ENCODE peak calls at places on chromosomes 4 and X, in nine cellular contexts. Z is BE2C; I is stimulated activated CD8-positive, alpha-beta memory T cell treated with anti-CD3 and anti-CD28 coated beads, Interleukin-4, amount 100 ng/mL, for 48 hours; Q is GM06990; O is stimulated activated effector memory CD8-positive, alpha-beta T cell treated with anti-CD3 and anti-CD28 coated beads, Interleukin-12 subunit alpha, Interleukin-12 subunit beta, amount 100 ng/mL, for 72 hours; T is NCI-H1694; V is stimulated activated CD4-positive, alpha-beta T cell treated with anti-CD3 and anti-CD28 coated beads, Interleukin-12 subunit alpha, Interleukin-12 subunit beta, amount 100 ng/mL, for 4 hours; W is CD4-positive, alpha-beta T cell; G is cardiac muscle cell. F is an unnamed sample.

GRCh38 chr4:36779601-36780000 is 464.9 kb upstream of the NWD2 start:
- DNase-seq in T (no peak), Q (no peak), G (no peak), I (no peak), O (no peak), V (no peak), Z (no peak), W (no peak), F (no peak)

GRCh38 chr4:184104419-184105101 is 113.1 kb downstream of the ENPP6 start:
- DNase-seq in Z (no peak), O (no peak), I (no peak), W (no peak), V (no peak), G (peak), T (no peak), Q (no peak), F (no peak)

GRCh38 chrX:30957753-30958152 is 68.7 kb upstream of the TAB3 start:
- DNase-seq in Q (no peak), O (no peak), V (no peak), G (peak), T (no peak), W (no peak), Z (no peak), I (no peak), F (no peak)

GRCh38 chr4:123433976-123434375 is 37.4 kb downstream of the SPRY1 start:
- DNase-seq in I (no peak), Z (no peak), G (no peak), O (no peak), Q (no peak), V (no peak), T (no peak), W (no peak), F (no peak)

GRCh38 chr4:153757407-153757806 is 2.4 kb downstream of the RNF175 start:
- DNase-seq in T (no peak), I (no peak), Z (no peak), W (no peak), O (no peak), G (no peak), V (no peak), Q (no peak), F (no peak)

GRCh38 chr4:122309988-122310626 is 68.7 kb upstream of the ADAD1 start:
- DNase-seq in W (no peak), O (no peak), Q (no peak), G (no peak), Z (no peak), V (no peak), T (peak), I (no peak), F (no peak)

GRCh38 chr4:15714616-15715015 is 11.8 kb downstream of the BST1 start:
- DNase-seq in Q (no peak), V (no peak), O (no peak), I (no peak), Z (no peak), G (no peak), T (no peak), W (no peak), F (no peak)

GRCh38 chr4:182212211-182212761 is 30.9 kb upstream of the TENM3 start:
- DNase-seq in O (no peak), W (no peak), Z (peak), V (no peak), T (no peak), I (no peak), Q (no peak), G (peak), F (no peak)

GRCh38 chr4:37320518-37321235 is 76.1 kb downstream of the NWD2 start:
- DNase-seq in Z (no peak), W (no peak), T (no peak), I (no peak), V (no peak), O (no peak), Q (no peak), G (no peak), F (no peak)

GRCh38 chrX:19789782-19790181 is 97.6 kb downstream of the SH3KBP1 start:
- DNase-seq in T (no peak), I (no peak), V (no peak), Q (no peak), O (no peak), G (no peak), W (no peak), Z (no peak), F (no peak)

GRCh38 chrX:68045008-68045577 is 388.2 kb downstream of the OPHN1 start:
- DNase-seq in W (no peak), I (no peak), O (no peak), G (no peak), Z (no peak), Q (no peak), V (no peak), T (no peak), F (no peak)

GRCh38 chr4:56674984-56675383 is 6.1 kb downstream of the HOPX start:
- DNase-seq in V (no peak), O (no peak), Z (no peak), I (no peak), W (no peak), Q (no peak), T (no peak), G (no peak), F (no peak)

GRCh38 chrX:47191806-47192401 is 1.7 kb upstream of the UBA1 start:
- DNase-seq in I (no peak), W (no peak), V (no peak), Q (no peak), Z (no peak), T (no peak), G (no peak), O (no peak), F (no peak)

GRCh38 chr4:11894976-11895375 is 466.3 kb upstream of the HS3ST1 start:
- DNase-seq in Q (no peak), T (no peak), W (no peak), O (no peak), V (no peak), G (no peak), I (no peak), Z (no peak), F (no peak)

GRCh38 chrX:68647156-68647957 is at the start of gene STARD8:
- DNase-seq in V (no peak), I (no peak), Z (peak), W (no peak), G (peak), T (no peak), Q (no peak), O (no peak), F (no peak)

GRCh38 chrX:72349190-72349589 is 43.5 kb upstream of the CITED1 start:
- DNase-seq in T (no peak), V (no peak), G (no peak), Q (no peak), Z (no peak), O (no peak), W (no peak), I (peak), F (no peak)

GRCh38 chr4:7868892-7869471 is 70.7 kb downstream of the AFAP1 start:
- DNase-seq in Q (no peak), G (no peak), O (no peak), V (no peak), I (no peak), T (no peak), W (no peak), Z (no peak), F (no peak)

GRCh38 chr4:95638920-95639501 is 90.2 kb upstream of the UNC5C start:
- DNase-seq in O (no peak), W (no peak), Z (no peak), T (no peak), V (no peak), G (no peak), I (no peak), Q (no peak), F (no peak)

GRCh38 chr4:173013232-173013932 is 155.2 kb upstream of the GALNT7 start:
- DNase-seq in O (peak), I (peak), V (peak), Z (peak), G (peak), T (peak), W (peak), Q (no peak), F (peak)

GRCh38 chr4:156888762-156889161 is 82.8 kb downstream of the PDGFC start:
- DNase-seq in O (no peak), G (no peak), V (no peak), I (no peak), W (no peak), Q (no peak), T (no peak), Z (no peak), F (no peak)

GRCh38 chrX:150977411-150978162 is 5.5 kb upstream of the HMGB3 start:
- DNase-seq in O (no peak), I (no peak), Z (no peak), W (no peak), Q (no peak), T (no peak), G (no peak), V (no peak), F (no peak)

GRCh38 chr4:121773873-121774272 is 8.9 kb upstream of the SMIM43 start:
- DNase-seq in T (no peak), O (no peak), V (no peak), Z (no peak), G (no peak), Q (no peak), I (no peak), W (no peak), F (no peak)

GRCh38 chrX:103175944-103176753 is 38.8 kb upstream of the BEX4 start:
- DNase-seq in I (peak), Z (peak), T (peak), G (peak), O (peak), W (peak), V (peak), Q (no peak), F (peak)

GRCh38 chrX:104270916-104271512 is 16.3 kb upstream of the ESX1 start:
- DNase-seq in V (no peak), Q (no peak), Z (peak), I (peak), G (peak), T (peak), O (peak), W (no peak), F (peak)

GRCh38 chr4:145230726-145231125 is 50.3 kb upstream of the OTUD4 start:
- DNase-seq in V (no peak), O (no peak), W (no peak), Q (no peak), Z (no peak), T (no peak), I (no peak), G (no peak), F (no peak)

GRCh38 chr4:98771959-98772619 is 113.7 kb upstream of the TSPAN5 start:
- DNase-seq in V (no peak), Q (no peak), W (no peak), Z (no peak), I (no peak), G (no peak), T (no peak), O (no peak), F (no peak)

GRCh38 chr4:183177001-183177400 is 77.9 kb downstream of the WWC2 start:
- DNase-seq in O (no peak), G (no peak), I (no peak), V (no peak), Z (no peak), W (no peak), Q (no peak), T (no peak), F (no peak)

GRCh38 chrX:68846536-68846935 is 17.7 kb downstream of the EFNB1 start:
- DNase-seq in W (no peak), Z (no peak), I (no peak), O (no peak), Q (no peak), T (no peak), G (peak), V (no peak), F (no peak)

GRCh38 chrX:22999696-23000223 is at the start of gene DDX53:
- DNase-seq in O (no peak), W (no peak), T (no peak), Z (no peak), V (no peak), G (no peak), Q (no peak), I (no peak), F (no peak)

GRCh38 chr4:122456228-122457106 is at the start of gene IL2:
- DNase-seq in I (no peak), Z (no peak), Q (no peak), G (no peak), W (no peak), T (no peak), O (no peak), V (no peak), F (peak)

GRCh38 chr4:75036046-75036445 is 103.1 kb downstream of the PARM1 start:
- DNase-seq in T (no peak), V (no peak), I (no peak), Q (no peak), G (no peak), Z (no peak), O (no peak), W (no peak), F (no peak)

F was measured in activated CD8-positive, alpha-beta T cell treated with anti-CD3 and anti-CD28 coated beads, Interleukin-2, amount 10 ng/mL, durations not matched to agents 7 days and 5 days.